ENCODE peak calls at places on chromosomes 11 and 22, in nine cellular contexts. V, Q, U, L, H, S, I, J and F are unnamed samples.

GRCh38 chr22:30655532-30655931 is 12.1 kb downstream of the DUSP18 start:
- DNase-seq in V (no peak), Q (no peak), U (no peak), L (no peak), H (no peak), S (no peak), I (no peak), J (no peak), F (no peak)

GRCh38 chr11:102117472-102118113 is 7.3 kb downstream of the YAP1 start:
- DNase-seq in V (no peak), Q (no peak), U (no peak), L (no peak), H (no peak), S (no peak), I (no peak), J (no peak), F (no peak)

GRCh38 chr11:105861225-105861624 is 160.8 kb downstream of the MSANTD4 start:
- DNase-seq in V (no peak), Q (no peak), U (no peak), L (no peak), H (no peak), S (no peak), I (no peak), J (no peak), F (no peak)

GRCh38 chr11:96741068-96741467 is 351.3 kb downstream of the JRKL start:
- DNase-seq in V (no peak), Q (peak), U (no peak), L (no peak), H (no peak), S (no peak), I (no peak), J (no peak), F (no peak)

GRCh38 chr11:86931965-86932332 is 23.2 kb downstream of the FZD4 start:
- DNase-seq in V (no peak), Q (peak), U (no peak), L (no peak), H (no peak), S (no peak), I (peak), J (no peak), F (no peak)

GRCh38 chr11:100827934-100828661 is 141.0 kb downstream of the ARHGAP42 start:
- DNase-seq in V (no peak), Q (no peak), U (no peak), L (no peak), H (no peak), S (no peak), I (peak), J (no peak), F (no peak)

GRCh38 chr11:32312206-32312817 is 123.0 kb downstream of the WT1 start:
- DNase-seq in V (no peak), Q (no peak), U (no peak), L (no peak), H (no peak), S (no peak), I (no peak), J (no peak), F (no peak)

GRCh38 chr11:409600-410471 is 5.0 kb downstream of the SIGIRR start:
- DNase-seq in V (no peak), Q (no peak), U (no peak), L (no peak), H (no peak), S (no peak), I (peak), J (peak), F (no peak)

GRCh38 chr11:132910016-132910760 is 622.1 kb downstream of the OPCML start:
- DNase-seq in V (no peak), Q (no peak), U (no peak), L (no peak), H (peak), S (no peak), I (no peak), J (no peak), F (no peak)